ENCODE peak calls at places on chromosomes 2 and 18, in eight cellular contexts. One of them, this sample, is unnamed.

GRCh38 chr2:1649103-1649870 is 95.0 kb downstream of the PXDN start:
- DNase-seq in fibroblast of lung: no peak
- DNase-seq in Peyer's patch: no peak
- DNase-seq in HFFc6: no peak
- DNase-seq in kidney epithelial cell: no peak
- DNase-seq in GM13976: no peak
- DNase-seq in adrenal gland: no peak
- DNase-seq in brain microvascular endothelial cell: no peak
- DNase-seq in this sample: no peak

GRCh38 chr2:120338015-120338414 is 7.9 kb upstream of the INHBB start:
- DNase-seq in fibroblast of lung: no peak
- DNase-seq in kidney epithelial cell: no peak
- DNase-seq in adrenal gland: no peak
- DNase-seq in brain microvascular endothelial cell: no peak
- DNase-seq in GM13976: no peak
- DNase-seq in Peyer's patch: no peak
- DNase-seq in HFFc6: no peak
- DNase-seq in this sample: no peak

GRCh38 chr2:27681844-27682243 is 18.2 kb downstream of the SLC4A1AP start:
- DNase-seq in Peyer's patch: peak
- DNase-seq in kidney epithelial cell: no peak
- DNase-seq in HFFc6: peak
- DNase-seq in fibroblast of lung: peak
- DNase-seq in adrenal gland: no peak
- DNase-seq in brain microvascular endothelial cell: peak
- DNase-seq in GM13976: no peak
- DNase-seq in this sample: peak

GRCh38 chr2:33287611-33288010 is 188.8 kb upstream of the RASGRP3 start:
- DNase-seq in brain microvascular endothelial cell: no peak
- DNase-seq in kidney epithelial cell: no peak
- DNase-seq in HFFc6: no peak
- DNase-seq in fibroblast of lung: no peak
- DNase-seq in GM13976: no peak
- DNase-seq in Peyer's patch: no peak
- DNase-seq in adrenal gland: no peak
- DNase-seq in this sample: no peak

GRCh38 chr2:128346811-128347558 is 28.3 kb upstream of the HS6ST1 start:
- DNase-seq in adrenal gland: no peak
- DNase-seq in HFFc6: no peak
- DNase-seq in Peyer's patch: no peak
- DNase-seq in fibroblast of lung: no peak
- DNase-seq in brain microvascular endothelial cell: no peak
- DNase-seq in kidney epithelial cell: no peak
- DNase-seq in GM13976: peak
- DNase-seq in this sample: no peak

GRCh38 chr2:225010804-225011203 is 31.5 kb downstream of the DOCK10 start:
- DNase-seq in adrenal gland: peak
- DNase-seq in brain microvascular endothelial cell: peak
- DNase-seq in kidney epithelial cell: peak
- DNase-seq in HFFc6: peak
- DNase-seq in fibroblast of lung: peak
- DNase-seq in GM13976: no peak
- DNase-seq in Peyer's patch: no peak
- DNase-seq in this sample: peak

GRCh38 chr2:46873632-46874068 is 42.0 kb downstream of the MCFD2 start:
- DNase-seq in HFFc6: peak
- DNase-seq in GM13976: no peak
- DNase-seq in fibroblast of lung: peak
- DNase-seq in Peyer's patch: peak
- DNase-seq in adrenal gland: peak
- DNase-seq in brain microvascular endothelial cell: peak
- DNase-seq in kidney epithelial cell: peak
- DNase-seq in this sample: peak

GRCh38 chr2:228545041-228545440 is 363.6 kb upstream of the SPHKAP start:
- DNase-seq in fibroblast of lung: no peak
- DNase-seq in adrenal gland: no peak
- DNase-seq in brain microvascular endothelial cell: peak
- DNase-seq in kidney epithelial cell: no peak
- DNase-seq in HFFc6: peak
- DNase-seq in Peyer's patch: no peak
- DNase-seq in GM13976: no peak
- DNase-seq in this sample: peak

GRCh38 chr18:57267368-57267767 is 85.0 kb upstream of the ST8SIA3 start:
- DNase-seq in Peyer's patch: no peak
- DNase-seq in fibroblast of lung: no peak
- DNase-seq in kidney epithelial cell: peak
- DNase-seq in brain microvascular endothelial cell: no peak
- DNase-seq in GM13976: no peak
- DNase-seq in HFFc6: no peak
- DNase-seq in adrenal gland: no peak
- DNase-seq in this sample: no peak

GRCh38 chr2:125855204-125855603 is 800.8 kb upstream of the GYPC start:
- DNase-seq in Peyer's patch: no peak
- DNase-seq in brain microvascular endothelial cell: no peak
- DNase-seq in adrenal gland: no peak
- DNase-seq in HFFc6: no peak
- DNase-seq in GM13976: no peak
- DNase-seq in fibroblast of lung: no peak
- DNase-seq in kidney epithelial cell: no peak
- DNase-seq in this sample: no peak

GRCh38 chr2:26742053-26742770 is 21.9 kb upstream of the SLC35F6 start:
- DNase-seq in kidney epithelial cell: no peak
- DNase-seq in fibroblast of lung: no peak
- DNase-seq in Peyer's patch: no peak
- DNase-seq in GM13976: no peak
- DNase-seq in adrenal gland: no peak
- DNase-seq in HFFc6: no peak
- DNase-seq in brain microvascular endothelial cell: no peak
- DNase-seq in this sample: no peak

GRCh38 chr2:85254540-85255261 is 73.1 kb downstream of the TGOLN2 start:
- DNase-seq in brain microvascular endothelial cell: no peak
- DNase-seq in Peyer's patch: no peak
- DNase-seq in adrenal gland: no peak
- DNase-seq in HFFc6: no peak
- DNase-seq in GM13976: no peak
- DNase-seq in kidney epithelial cell: no peak
- DNase-seq in fibroblast of lung: no peak
- DNase-seq in this sample: no peak

GRCh38 chr18:7824970-7825369 is 257.9 kb downstream of the PTPRM start:
- DNase-seq in adrenal gland: peak
- DNase-seq in HFFc6: no peak
- DNase-seq in Peyer's patch: no peak
- DNase-seq in kidney epithelial cell: no peak
- DNase-seq in fibroblast of lung: no peak
- DNase-seq in GM13976: no peak
- DNase-seq in brain microvascular endothelial cell: no peak
- DNase-seq in this sample: peak

GRCh38 chr2:46552086-46552485 is 72.7 kb downstream of the TMEM247 start:
- DNase-seq in kidney epithelial cell: no peak
- DNase-seq in HFFc6: no peak
- DNase-seq in adrenal gland: no peak
- DNase-seq in fibroblast of lung: no peak
- DNase-seq in brain microvascular endothelial cell: no peak
- DNase-seq in GM13976: no peak
- DNase-seq in Peyer's patch: no peak
- DNase-seq in this sample: no peak

GRCh38 chr2:204260162-204260877 is 285.0 kb upstream of the PARD3B start:
- DNase-seq in adrenal gland: peak
- DNase-seq in kidney epithelial cell: peak
- DNase-seq in GM13976: peak
- DNase-seq in brain microvascular endothelial cell: peak
- DNase-seq in Peyer's patch: peak
- DNase-seq in HFFc6: peak
- DNase-seq in fibroblast of lung: peak
- DNase-seq in this sample: peak

DNA sequence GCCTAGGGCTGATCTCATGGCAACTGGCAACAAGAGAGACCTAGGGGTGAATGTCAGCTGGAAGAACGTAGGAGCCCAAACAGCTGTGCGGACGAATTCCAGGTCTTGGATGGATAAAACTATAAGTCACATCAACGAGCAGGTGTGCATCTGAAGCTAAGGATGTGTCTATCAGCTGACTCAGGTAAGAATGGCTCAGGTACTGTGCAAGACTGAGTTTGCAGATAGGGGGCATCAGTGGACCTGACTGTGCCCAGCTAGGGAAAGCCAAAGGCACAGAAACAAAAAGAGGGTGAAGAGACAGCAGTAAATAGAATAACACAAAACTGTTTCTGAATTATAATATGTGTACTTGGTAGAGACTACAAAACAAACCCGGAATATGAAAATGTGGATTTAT is 357.3 kb downstream of the ZEB2 start:
- DNase-seq in GM13976: peak
- DNase-seq in adrenal gland: peak
- DNase-seq in brain microvascular endothelial cell: no peak
- DNase-seq in fibroblast of lung: no peak
- DNase-seq in HFFc6: no peak
- DNase-seq in Peyer's patch: peak
- DNase-seq in kidney epithelial cell: no peak
- DNase-seq in this sample: peak
- TF ChIP-seq CTCF in GM13976: peak
- TF ChIP-seq CTCF in adrenal gland: peak
- TF ChIP-seq CTCF in brain microvascular endothelial cell: peak
- TF ChIP-seq CTCF in fibroblast of lung: peak
- TF ChIP-seq CTCF in HFFc6: peak
- TF ChIP-seq CTCF in Peyer's patch: peak
- TF ChIP-seq CTCF in kidney epithelial cell: peak
- TF ChIP-seq CTCF in this sample: peak

DNA sequence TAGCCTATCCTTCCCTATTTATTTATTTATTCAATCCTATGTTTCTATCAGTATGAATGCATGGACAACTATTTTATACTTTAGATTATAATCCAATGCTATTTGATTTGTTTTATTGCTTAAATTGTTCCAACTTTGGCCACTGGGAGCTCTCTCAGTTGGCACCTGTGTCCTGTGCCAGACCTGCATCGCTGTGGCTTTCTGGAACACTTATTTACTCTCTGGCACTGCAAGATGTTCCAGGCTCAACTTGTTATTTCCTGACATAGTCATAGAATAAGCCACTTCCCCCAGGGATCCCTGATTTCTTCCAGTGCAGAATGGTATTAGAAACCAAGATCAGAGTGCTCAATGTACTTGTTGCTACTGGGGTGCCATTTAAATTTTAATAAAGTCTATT is 5.8 kb downstream of the MC2R start:
- DNase-seq in GM13976: no peak
- DNase-seq in HFFc6: no peak
- DNase-seq in fibroblast of lung: no peak
- DNase-seq in kidney epithelial cell: no peak
- DNase-seq in adrenal gland: peak
- DNase-seq in Peyer's patch: no peak
- DNase-seq in brain microvascular endothelial cell: no peak
- DNase-seq in this sample: no peak
- TF ChIP-seq CTCF in GM13976: no peak
- TF ChIP-seq CTCF in HFFc6: no peak
- TF ChIP-seq CTCF in fibroblast of lung: no peak
- TF ChIP-seq CTCF in kidney epithelial cell: no peak
- TF ChIP-seq CTCF in adrenal gland: no peak
- TF ChIP-seq CTCF in Peyer's patch: no peak
- TF ChIP-seq CTCF in brain microvascular endothelial cell: no peak
- TF ChIP-seq CTCF in this sample: no peak

GRCh38 chr2:503288-503999 is 173.8 kb downstream of the TMEM18 start:
- DNase-seq in Peyer's patch: no peak
- DNase-seq in HFFc6: no peak
- DNase-seq in fibroblast of lung: no peak
- DNase-seq in brain microvascular endothelial cell: no peak
- DNase-seq in kidney epithelial cell: no peak
- DNase-seq in GM13976: no peak
- DNase-seq in adrenal gland: no peak
- DNase-seq in this sample: no peak

GRCh38 chr2:501667-502066 is 175.5 kb downstream of the TMEM18 start:
- DNase-seq in adrenal gland: no peak
- DNase-seq in HFFc6: no peak
- DNase-seq in GM13976: no peak
- DNase-seq in Peyer's patch: no peak
- DNase-seq in kidney epithelial cell: no peak
- DNase-seq in fibroblast of lung: no peak
- DNase-seq in brain microvascular endothelial cell: no peak
- DNase-seq in this sample: no peak

GRCh38 chr2:499726-500125 is 177.5 kb downstream of the TMEM18 start:
- DNase-seq in Peyer's patch: no peak
- DNase-seq in brain microvascular endothelial cell: no peak
- DNase-seq in HFFc6: no peak
- DNase-seq in adrenal gland: no peak
- DNase-seq in GM13976: no peak
- DNase-seq in fibroblast of lung: no peak
- DNase-seq in kidney epithelial cell: no peak
- DNase-seq in this sample: no peak

GRCh38 chr2:502831-503230 is 174.4 kb downstream of the TMEM18 start:
- DNase-seq in fibroblast of lung: no peak
- DNase-seq in brain microvascular endothelial cell: no peak
- DNase-seq in Peyer's patch: no peak
- DNase-seq in GM13976: no peak
- DNase-seq in HFFc6: no peak
- DNase-seq in adrenal gland: no peak
- DNase-seq in kidney epithelial cell: no peak
- DNase-seq in this sample: no peak

GRCh38 chr2:501130-501529 is 176.1 kb downstream of the TMEM18 start:
- DNase-seq in HFFc6: no peak
- DNase-seq in Peyer's patch: no peak
- DNase-seq in fibroblast of lung: no peak
- DNase-seq in brain microvascular endothelial cell: peak
- DNase-seq in GM13976: no peak
- DNase-seq in adrenal gland: no peak
- DNase-seq in kidney epithelial cell: no peak
- DNase-seq in this sample: no peak
- TF ChIP-seq CTCF in HFFc6: no peak
- TF ChIP-seq CTCF in Peyer's patch: no peak
- TF ChIP-seq CTCF in fibroblast of lung: no peak
- TF ChIP-seq CTCF in brain microvascular endothelial cell: no peak
- TF ChIP-seq CTCF in GM13976: no peak
- TF ChIP-seq CTCF in adrenal gland: no peak
- TF ChIP-seq CTCF in kidney epithelial cell: peak
- TF ChIP-seq CTCF in this sample: no peak

GRCh38 chr2:207248702-207249355 is 83.1 kb upstream of the KLF7 start:
- DNase-seq in fibroblast of lung: peak
- DNase-seq in kidney epithelial cell: no peak
- DNase-seq in brain microvascular endothelial cell: no peak
- DNase-seq in adrenal gland: no peak
- DNase-seq in GM13976: no peak
- DNase-seq in Peyer's patch: no peak
- DNase-seq in HFFc6: no peak
- DNase-seq in this sample: peak
- TF ChIP-seq CTCF in fibroblast of lung: no peak
- TF ChIP-seq CTCF in kidney epithelial cell: no peak
- TF ChIP-seq CTCF in brain microvascular endothelial cell: no peak
- TF ChIP-seq CTCF in adrenal gland: no peak
- TF ChIP-seq CTCF in GM13976: no peak
- TF ChIP-seq CTCF in Peyer's patch: no peak
- TF ChIP-seq CTCF in HFFc6: no peak
- TF ChIP-seq CTCF in this sample: no peak

GRCh38 chr2:72713857-72714256 is 112.0 kb downstream of the EXOC6B start:
- DNase-seq in brain microvascular endothelial cell: no peak
- DNase-seq in GM13976: no peak
- DNase-seq in Peyer's patch: no peak
- DNase-seq in kidney epithelial cell: no peak
- DNase-seq in adrenal gland: no peak
- DNase-seq in fibroblast of lung: no peak
- DNase-seq in HFFc6: no peak
- DNase-seq in this sample: no peak
- TF ChIP-seq CTCF in brain microvascular endothelial cell: peak
- TF ChIP-seq CTCF in GM13976: no peak
- TF ChIP-seq CTCF in Peyer's patch: no peak
- TF ChIP-seq CTCF in kidney epithelial cell: peak
- TF ChIP-seq CTCF in adrenal gland: no peak
- TF ChIP-seq CTCF in fibroblast of lung: no peak
- TF ChIP-seq CTCF in HFFc6: peak
- TF ChIP-seq CTCF in this sample: no peak

This sample was measured in cardiac fibroblast.